ENCODE peak calls at places on chromosomes 7 and 10, in nine cellular contexts. S is ovary; F is CD8-positive, alpha-beta T cell; A is astrocyte of the spinal cord; Z is adrenal gland; W is HFF-Myc; J is NB4; L is transverse colon; M is GM23338. E is an unnamed sample.

GRCh38 chr10:87058171-87058570 is 36.5 kb downstream of the GLUD1 start:
- DNase-seq in S (no peak), F (no peak), A (peak; percentile 86), Z (no peak), W (no peak), J (no peak), L (no peak), M (no peak), E (no peak)

GRCh38 chr7:43431020-43431595 is 151.8 kb upstream of the STK17A start:
- DNase-seq in S (no peak), F (no peak), A (peak; percentile 15), Z (no peak), W (no peak), J (peak; percentile 13), L (no peak), M (peak; percentile 26), E (no peak)

GRCh38 chr7:1850111-1850975 is 180.3 kb downstream of the ELFN1 start:
- DNase-seq in S (no peak), F (no peak), A (no peak), Z (no peak), W (no peak), J (peak; percentile 55), L (no peak), M (no peak), E (no peak)

GRCh38 chr7:12839508-12840153 is 152.2 kb downstream of the ARL4A start:
- DNase-seq in S (no peak), F (no peak), A (no peak), Z (no peak), W (no peak), J (no peak), L (no peak), M (peak; percentile 79), E (no peak)

GRCh38 chr7:43648725-43649406 is 66.0 kb downstream of the STK17A start:
- DNase-seq in S (no peak), F (peak; percentile 78), A (peak; percentile 95), Z (no peak), W (peak; percentile 76), J (peak; percentile 85), L (peak; percentile 68), M (no peak), E (peak; percentile 65)

GRCh38 chr10:52438119-52438518 is 124.0 kb downstream of the DKK1 start:
- DNase-seq in S (no peak), F (no peak), A (no peak), Z (no peak), W (no peak), J (no peak), L (no peak), M (no peak), E (no peak)

GRCh38 chr10:71225291-71226058 is 13.1 kb downstream of the UNC5B start:
- DNase-seq in S (no peak), F (no peak), A (no peak), Z (no peak), W (no peak), J (no peak), L (no peak), M (no peak), E (no peak)

GRCh38 chr7:3738964-3739363 is 437.9 kb downstream of the SDK1 start:
- DNase-seq in S (no peak), F (no peak), A (peak; percentile 8), Z (no peak), W (no peak), J (no peak), L (no peak), M (no peak), E (no peak)

GRCh38 chr7:466465-467191 is 53.0 kb downstream of the PDGFA start:
- DNase-seq in S (peak; percentile 10), F (no peak), A (no peak), Z (no peak), W (no peak), J (no peak), L (no peak), M (no peak), E (no peak)

GRCh38 chr7:1108264-1108920 is 20.5 kb downstream of the GPER1 start:
- DNase-seq in S (peak; percentile 23), F (no peak), A (no peak), Z (no peak), W (no peak), J (no peak), L (no peak), M (no peak), E (no peak)

GRCh38 chr7:2621948-2622640 is 9.7 kb upstream of the TTYH3 start:
- DNase-seq in S (peak; percentile 60), F (no peak), A (no peak), Z (no peak), W (no peak), J (peak; percentile 58), L (no peak), M (peak; percentile 79), E (no peak)

GRCh38 chr10:10313099-10313875 is 704.4 kb upstream of the CELF2 start:
- DNase-seq in S (no peak), F (no peak), A (peak; percentile 66), Z (no peak), W (no peak), J (no peak), L (no peak), M (no peak), E (peak; percentile 33)

GRCh38 chr10:56934515-56934914 is 573.5 kb upstream of the ZWINT start:
- DNase-seq in S (no peak), F (no peak), A (no peak), Z (no peak), W (no peak), J (no peak), L (no peak), M (no peak), E (no peak)

GRCh38 chr7:14720792-14721191 is 181.8 kb downstream of the DGKB start:
- DNase-seq in S (no peak), F (no peak), A (no peak), Z (no peak), W (no peak), J (no peak), L (no peak), M (no peak), E (no peak)

GRCh38 chr10:28679941-28680752 is 2.8 kb downstream of the BAMBI start:
- DNase-seq in S (no peak), F (no peak), A (no peak), Z (peak; percentile 27), W (no peak), J (peak; percentile 84), L (no peak), M (no peak), E (no peak)

GRCh38 chr7:156764016-156764669 is 123.6 kb downstream of the RNF32 start:
- DNase-seq in S (peak; percentile 61), F (no peak), A (peak; percentile 81), Z (peak; percentile 78), W (peak; percentile 36), J (peak; percentile 51), L (peak; percentile 71), M (peak; percentile 65), E (peak; percentile 85)

GRCh38 chr10:47451275-47451997 is 32.5 kb downstream of the ANXA8 start:
- DNase-seq in S (no peak), F (no peak), A (no peak), Z (no peak), W (no peak), J (no peak), L (no peak), M (no peak), E (no peak)

GRCh38 chr10:129764011-129764900 is 199.8 kb downstream of the EBF3 start:
- DNase-seq in S (no peak), F (no peak), A (no peak), Z (no peak), W (no peak), J (no peak), L (peak; percentile 4), M (no peak), E (no peak)

GRCh38 chr10:79070091-79070610 is 1.4 kb downstream of the ZMIZ1 start:
- DNase-seq in S (peak; percentile 71), F (no peak), A (no peak), Z (peak; percentile 37), W (no peak), J (no peak), L (peak; percentile 52), M (peak; percentile 34), E (peak; percentile 42)

DNA sequence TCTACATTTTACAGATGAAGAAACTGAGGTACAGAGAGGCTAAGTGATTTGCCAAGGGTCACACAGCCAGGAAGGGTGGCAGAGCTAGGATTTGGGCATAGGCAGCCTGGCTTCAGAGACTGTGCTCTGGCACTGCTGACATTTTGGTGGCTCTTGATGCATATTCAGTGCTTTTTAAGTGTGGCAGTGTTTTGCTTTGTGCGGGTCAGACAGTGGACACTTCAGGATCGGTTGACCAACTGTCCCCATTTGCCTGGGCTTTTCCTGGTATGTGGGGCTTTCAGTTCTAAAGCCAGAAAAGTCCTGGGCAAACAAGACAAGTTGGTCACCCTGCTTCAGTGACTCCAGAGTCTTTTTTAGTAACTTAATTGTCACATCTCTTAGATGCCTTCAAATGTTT is 35.0 kb downstream of the SUFU start:
- DNase-seq in S (no peak), F (no peak), A (no peak), Z (no peak), W (no peak), J (no peak), L (no peak), M (no peak), E (no peak)
- H3K4me3 ChIP-seq in S (no peak overlapping the region), F (no peak overlapping the region), A (no peak overlapping the region), Z (no peak overlapping the region), W (no peak overlapping the region), J (no peak overlapping the region), L (no peak overlapping the region), M (no peak overlapping the region), E (no peak overlapping the region)

GRCh38 chr10:25532213-25532612 is 357.4 kb downstream of the GPR158 start:
- DNase-seq in S (no peak), F (no peak), A (no peak), Z (no peak), W (no peak), J (no peak), L (no peak), M (no peak), E (no peak)
- TF ChIP-seq CTCF in S (no peak), F (no peak), A (no peak), Z (no peak), W (no peak), J (no peak), L (no peak), M (no peak), E (no peak)

GRCh38 chr7:39085189-39085588 is 107.5 kb downstream of the POU6F2 start:
- DNase-seq in S (no peak), F (no peak), A (no peak), Z (no peak), W (no peak), J (no peak), L (no peak), M (no peak), E (no peak)
- H3K4me3 ChIP-seq in S (no peak overlapping the region), F (no peak overlapping the region), A (no peak overlapping the region), Z (no peak overlapping the region), W (no peak overlapping the region), J (no peak overlapping the region), L (no peak overlapping the region), M (peak overlapping the region; percentile 36), E (no peak overlapping the region)

GRCh38 chr10:32211046-32211363 is 136.0 kb downstream of the EPC1 start:
- DNase-seq in S (no peak), F (no peak), A (no peak), Z (no peak), W (no peak), J (no peak), L (no peak), M (no peak), E (no peak)
- TF ChIP-seq CTCF in S (no peak), F (no peak), A (no peak), Z (peak; percentile 3), W (no peak), J (no peak), L (no peak), M (no peak), E (no peak)

E was measured in cardiac fibroblast.